ENCODE peak calls at places on chromosomes 2 and 18, in seven cellular contexts. One of them, this sample, is unnamed.

GRCh38 chr2:8790739-8791162 is 46.7 kb downstream of the KIDINS220 start:
- DNase-seq in SK-N-SH: no peak
- DNase-seq in activated naive CD4-positive, alpha-beta T cell treated with Interleukin-2 at 50 U/mL for 16 hours: no peak
- DNase-seq in aorta: no peak
- DNase-seq in effector CD4-positive, alpha-beta T cell: no peak
- DNase-seq in activated CD8-positive, alpha-beta memory T cell treated with anti-CD3 and anti-CD28 coated beads for 24 hours: no peak
- DNase-seq in iris pigment epithelial cell: no peak
- DNase-seq in this sample: no peak

GRCh38 chr2:135948642-135949355 is 36.6 kb downstream of the DARS1 start:
- DNase-seq in SK-N-SH: no peak
- DNase-seq in activated naive CD4-positive, alpha-beta T cell treated with Interleukin-2 at 50 U/mL for 16 hours: peak; percentile 42
- DNase-seq in aorta: no peak
- DNase-seq in effector CD4-positive, alpha-beta T cell: peak; percentile 23
- DNase-seq in activated CD8-positive, alpha-beta memory T cell treated with anti-CD3 and anti-CD28 coated beads for 24 hours: peak; percentile 67
- DNase-seq in iris pigment epithelial cell: peak; percentile 80
- DNase-seq in this sample: peak; percentile 67

GRCh38 chr2:28226558-28226957 is 166.1 kb upstream of the FOSL2 start:
- DNase-seq in SK-N-SH: no peak
- DNase-seq in activated naive CD4-positive, alpha-beta T cell treated with Interleukin-2 at 50 U/mL for 16 hours: no peak
- DNase-seq in aorta: no peak
- DNase-seq in effector CD4-positive, alpha-beta T cell: no peak
- DNase-seq in activated CD8-positive, alpha-beta memory T cell treated with anti-CD3 and anti-CD28 coated beads for 24 hours: no peak
- DNase-seq in iris pigment epithelial cell: no peak
- DNase-seq in this sample: no peak

GRCh38 chr18:47413327-47413726 is 161.9 kb upstream of the SKOR2 start:
- DNase-seq in SK-N-SH: no peak
- DNase-seq in activated naive CD4-positive, alpha-beta T cell treated with Interleukin-2 at 50 U/mL for 16 hours: no peak
- DNase-seq in aorta: no peak
- DNase-seq in effector CD4-positive, alpha-beta T cell: no peak
- DNase-seq in activated CD8-positive, alpha-beta memory T cell treated with anti-CD3 and anti-CD28 coated beads for 24 hours: no peak
- DNase-seq in iris pigment epithelial cell: no peak
- DNase-seq in this sample: peak; percentile 50

GRCh38 chr2:61328707-61329251 is 142.1 kb downstream of the USP34 start:
- DNase-seq in SK-N-SH: no peak
- DNase-seq in activated naive CD4-positive, alpha-beta T cell treated with Interleukin-2 at 50 U/mL for 16 hours: no peak
- DNase-seq in aorta: no peak
- DNase-seq in effector CD4-positive, alpha-beta T cell: no peak
- DNase-seq in activated CD8-positive, alpha-beta memory T cell treated with anti-CD3 and anti-CD28 coated beads for 24 hours: no peak
- DNase-seq in iris pigment epithelial cell: peak; percentile 7
- DNase-seq in this sample: peak; percentile 82

GRCh38 chr2:239835056-239835455 is 190.1 kb downstream of the NDUFA10 start:
- DNase-seq in SK-N-SH: peak; percentile 1
- DNase-seq in activated naive CD4-positive, alpha-beta T cell treated with Interleukin-2 at 50 U/mL for 16 hours: no peak
- DNase-seq in aorta: no peak
- DNase-seq in effector CD4-positive, alpha-beta T cell: no peak
- DNase-seq in activated CD8-positive, alpha-beta memory T cell treated with anti-CD3 and anti-CD28 coated beads for 24 hours: no peak
- DNase-seq in iris pigment epithelial cell: no peak
- DNase-seq in this sample: no peak

GRCh38 chr2:182548031-182548950 is 121.5 kb upstream of the PDE1A start:
- DNase-seq in SK-N-SH: no peak
- DNase-seq in activated naive CD4-positive, alpha-beta T cell treated with Interleukin-2 at 50 U/mL for 16 hours: no peak
- DNase-seq in aorta: no peak
- DNase-seq in effector CD4-positive, alpha-beta T cell: no peak
- DNase-seq in activated CD8-positive, alpha-beta memory T cell treated with anti-CD3 and anti-CD28 coated beads for 24 hours: no peak
- DNase-seq in iris pigment epithelial cell: peak; percentile 50
- DNase-seq in this sample: peak; percentile 51

GRCh38 chr2:45134726-45135125 is 125.5 kb upstream of the SIX2 start:
- DNase-seq in SK-N-SH: no peak
- DNase-seq in activated naive CD4-positive, alpha-beta T cell treated with Interleukin-2 at 50 U/mL for 16 hours: no peak
- DNase-seq in aorta: no peak
- DNase-seq in effector CD4-positive, alpha-beta T cell: no peak
- DNase-seq in activated CD8-positive, alpha-beta memory T cell treated with anti-CD3 and anti-CD28 coated beads for 24 hours: no peak
- DNase-seq in iris pigment epithelial cell: peak; percentile 48
- DNase-seq in this sample: peak; percentile 51

GRCh38 chr2:73969356-73969755 is 15.4 kb upstream of the TET3 start:
- DNase-seq in SK-N-SH: no peak
- DNase-seq in activated naive CD4-positive, alpha-beta T cell treated with Interleukin-2 at 50 U/mL for 16 hours: no peak
- DNase-seq in aorta: no peak
- DNase-seq in effector CD4-positive, alpha-beta T cell: no peak
- DNase-seq in activated CD8-positive, alpha-beta memory T cell treated with anti-CD3 and anti-CD28 coated beads for 24 hours: no peak
- DNase-seq in iris pigment epithelial cell: no peak
- DNase-seq in this sample: peak; percentile 52

GRCh38 chr2:174012347-174013309 is 47.5 kb upstream of the SP3 start:
- DNase-seq in SK-N-SH: no peak
- DNase-seq in activated naive CD4-positive, alpha-beta T cell treated with Interleukin-2 at 50 U/mL for 16 hours: peak; percentile 23
- DNase-seq in aorta: peak; percentile 89
- DNase-seq in effector CD4-positive, alpha-beta T cell: peak; percentile 11
- DNase-seq in activated CD8-positive, alpha-beta memory T cell treated with anti-CD3 and anti-CD28 coated beads for 24 hours: peak; percentile 75
- DNase-seq in iris pigment epithelial cell: peak; percentile 66
- DNase-seq in this sample: peak; percentile 73

GRCh38 chr2:40281021-40281940 is 170.6 kb downstream of the SLC8A1 start:
- DNase-seq in SK-N-SH: no peak
- DNase-seq in activated naive CD4-positive, alpha-beta T cell treated with Interleukin-2 at 50 U/mL for 16 hours: no peak
- DNase-seq in aorta: no peak
- DNase-seq in effector CD4-positive, alpha-beta T cell: no peak
- DNase-seq in activated CD8-positive, alpha-beta memory T cell treated with anti-CD3 and anti-CD28 coated beads for 24 hours: no peak
- DNase-seq in iris pigment epithelial cell: peak; percentile 65
- DNase-seq in this sample: peak; percentile 98

This sample was measured in EH.